ENCODE peak calls at places on chromosome 3, in six cellular contexts. B is ELR; M is COLO829; U is NCI-H69; T is activated CD4-positive, alpha-beta T cell treated with anti-CD3 and anti-CD28 coated beads, Interleukin-2, amount 50 U/mL, for 24 hours; A is non-pigmented ciliary epithelial cell. N is an unnamed sample.

GRCh38 chr3:9238727-9239295 is 10.6 kb downstream of the SRGAP3 start:
- DNase-seq in B (no peak), M (no peak), U (no peak), T (no peak), A (no peak), N (no peak)

GRCh38 chr3:152307829-152308474 is 39.2 kb downstream of the MBNL1 start:
- DNase-seq in B (peak; percentile 74), M (no peak), U (peak; percentile 6), T (no peak), A (no peak), N (no peak)

GRCh38 chr3:172562881-172563835 is 39.9 kb upstream of the TNFSF10 start:
- DNase-seq in B (peak; percentile 76), M (peak; percentile 19), U (peak; percentile 53), T (no peak), A (peak; percentile 76), N (no peak)

GRCh38 chr3:177337548-177338331 is 140.5 kb upstream of the TBL1XR1 start:
- DNase-seq in B (peak; percentile 74), M (no peak), U (peak; percentile 31), T (no peak), A (no peak), N (peak; percentile 10)

GRCh38 chr3:4865714-4866113 is 113.5 kb upstream of the BHLHE40 start:
- DNase-seq in B (no peak), M (no peak), U (peak; percentile 83), T (no peak), A (no peak), N (no peak)

GRCh38 chr3:134320749-134321148 is 53.5 kb downstream of the AMOTL2 start:
- DNase-seq in B (peak; percentile 66), M (no peak), U (no peak), T (no peak), A (no peak), N (no peak)

GRCh38 chr3:166613365-166613764 is 766.7 kb downstream of the ZBBX start:
- DNase-seq in B (no peak), M (no peak), U (no peak), T (no peak), A (no peak), N (no peak)

GRCh38 chr3:115512565-115513410 is 110.5 kb upstream of the GAP43 start:
- DNase-seq in B (peak; percentile 43), M (peak; percentile 48), U (peak; percentile 83), T (no peak), A (no peak), N (no peak)

GRCh38 chr3:46670891-46671427 is 22.5 kb downstream of the ALS2CL start:
- DNase-seq in B (no peak), M (no peak), U (no peak), T (no peak), A (no peak), N (no peak)

GRCh38 chr3:12901631-12902045 is 60.3 kb upstream of the RPL32 start:
- DNase-seq in B (no peak), M (no peak), U (peak; percentile 9), T (no peak), A (no peak), N (no peak)

GRCh38 chr3:172543884-172544283 is 20.7 kb upstream of the TNFSF10 start:
- DNase-seq in B (no peak), M (no peak), U (no peak), T (no peak), A (no peak), N (no peak)

GRCh38 chr3:37272743-37273142 is 98.4 kb upstream of the LRRFIP2 start:
- DNase-seq in B (no peak), M (no peak), U (no peak), T (no peak), A (no peak), N (no peak)

GRCh38 chr3:29319262-29319661 is 38.4 kb downstream of the RBMS3 start:
- DNase-seq in B (no peak), M (no peak), U (no peak), T (no peak), A (no peak), N (no peak)

N was measured in GOT3.